ENCODE peak calls at places on chromosomes 13 and 19, in six cellular contexts. Z is transverse colon, V is cardiac muscle cell, R is tibial nerve, S is psoas muscle, O is endothelial cell of umbilical vein. T is an unnamed sample. For H3K36me3, the result is how much of the 10 kb centered on the place peaks cover.

GRCh38 chr13:106587787-106588186 is 19.9 kb upstream of the ARGLU1 start:
- DNase-seq in Z (no peak), V (no peak), R (no peak), S (no peak), O (no peak), T (no peak)

GRCh38 chr13:83881917-83882625 is at the start of gene SLITRK1:
- DNase-seq in Z (no peak), V (peak), R (peak), S (no peak), O (no peak), T (peak)

GRCh38 chr13:26323127-26323526 is 69.2 kb downstream of the CDK8 start:
- DNase-seq in Z (no peak), V (no peak), R (no peak), S (no peak), O (no peak), T (no peak)

GRCh38 chr13:98978280-98978679 is 416 bp upstream of the DOCK9 start:
- DNase-seq in Z (no peak), V (no peak), R (no peak), S (no peak), O (peak), T (no peak)

GRCh38 chr19:55590621-55591020 is 8.7 kb downstream of the FIZ1 start:
- DNase-seq in Z (no peak), V (no peak), R (no peak), S (peak), O (no peak), T (no peak)

GRCh38 chr13:48155850-48156249 is 60.9 kb upstream of the MED4 start:
- DNase-seq in Z (no peak), V (no peak), R (no peak), S (no peak), O (peak), T (no peak)

GRCh38 chr13:41268764-41269163 is 5.4 kb upstream of the MTRF1 start:
- DNase-seq in Z (no peak), V (peak), R (no peak), S (no peak), O (peak), T (no peak)

GRCh38 chr13:39362652-39363390 is 240.2 kb downstream of the LHFPL6 start:
- DNase-seq in Z (no peak), V (no peak), R (no peak), S (no peak), O (no peak), T (no peak)

GRCh38 chr19:1247747-1248453 is 483 bp upstream of the MIDN start:
- DNase-seq in Z (peak), V (no peak), R (no peak), S (peak), O (peak), T (peak)

GRCh38 chr19:38409631-38410133 is 6.8 kb downstream of the FAM98C start:
- DNase-seq in Z (no peak), V (no peak), R (no peak), S (no peak), O (no peak), T (no peak)

GRCh38 chr13:66491241-66491640 is 738.9 kb downstream of the PCDH9 start:
- DNase-seq in Z (no peak), V (peak), R (no peak), S (no peak), O (no peak), T (no peak)

GRCh38 chr19:1104452-1105216 is 840 bp downstream of the GPX4 start:
- DNase-seq in Z (peak), V (peak), R (peak), S (peak), O (peak), T (peak)

GRCh38 chr13:48731957-48732569 is 78.3 kb downstream of the CYSLTR2 start:
- DNase-seq in Z (peak), V (peak), R (peak), S (peak), O (peak), T (peak)

GRCh38 chr19:37692956-37693660 is 26.5 kb downstream of the ZNF607 start:
- DNase-seq in Z (no peak), V (no peak), R (no peak), S (no peak), O (no peak), T (no peak)

GRCh38 chr19:5536337-5536894 is 31.3 kb downstream of the TINCR start:
- DNase-seq in Z (no peak), V (peak), R (no peak), S (peak), O (no peak), T (peak)

DNA sequence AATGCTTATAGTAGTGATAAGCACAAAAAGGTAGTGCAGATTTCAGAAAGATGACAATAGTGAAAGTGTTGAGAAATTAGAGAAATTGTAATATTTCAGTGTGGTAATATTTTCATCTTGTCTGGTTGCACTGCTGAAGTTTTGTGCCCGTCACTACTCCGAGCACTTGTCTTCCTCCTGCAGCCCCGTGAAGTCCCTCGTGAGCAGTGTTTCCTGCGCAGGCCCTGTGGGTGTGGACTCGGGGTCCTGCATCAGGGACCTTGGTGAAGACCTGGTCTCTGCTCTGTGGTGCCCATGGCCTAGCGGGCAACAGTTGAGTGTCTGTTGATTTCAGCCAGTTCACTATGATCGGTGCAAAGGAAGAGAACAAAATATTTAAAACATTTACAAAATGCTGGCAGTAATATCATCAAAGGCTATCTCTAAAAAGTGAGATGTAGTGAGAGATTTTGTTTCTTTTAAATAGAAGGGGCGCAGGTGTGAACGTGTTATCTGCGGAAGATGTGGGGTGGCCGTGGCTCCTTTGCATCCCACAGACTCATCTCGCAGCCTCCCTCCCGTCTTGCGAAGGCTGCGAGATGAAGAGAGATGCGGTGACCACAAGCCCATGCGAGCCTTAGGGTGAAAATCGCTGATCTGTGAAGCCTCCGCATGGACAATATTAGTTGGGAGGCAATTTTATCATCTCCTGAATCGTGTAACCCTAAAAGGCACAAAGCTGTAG is 27.7 kb upstream of the DCUN1D2 start:
- DNase-seq in Z (no peak), V (no peak), R (no peak), S (no peak), O (no peak), T (no peak)
- H3K36me3 ChIP-seq in Z (under half), V (under half), R (half or more), S (half or more), O (under half), T (under half)

DNA sequence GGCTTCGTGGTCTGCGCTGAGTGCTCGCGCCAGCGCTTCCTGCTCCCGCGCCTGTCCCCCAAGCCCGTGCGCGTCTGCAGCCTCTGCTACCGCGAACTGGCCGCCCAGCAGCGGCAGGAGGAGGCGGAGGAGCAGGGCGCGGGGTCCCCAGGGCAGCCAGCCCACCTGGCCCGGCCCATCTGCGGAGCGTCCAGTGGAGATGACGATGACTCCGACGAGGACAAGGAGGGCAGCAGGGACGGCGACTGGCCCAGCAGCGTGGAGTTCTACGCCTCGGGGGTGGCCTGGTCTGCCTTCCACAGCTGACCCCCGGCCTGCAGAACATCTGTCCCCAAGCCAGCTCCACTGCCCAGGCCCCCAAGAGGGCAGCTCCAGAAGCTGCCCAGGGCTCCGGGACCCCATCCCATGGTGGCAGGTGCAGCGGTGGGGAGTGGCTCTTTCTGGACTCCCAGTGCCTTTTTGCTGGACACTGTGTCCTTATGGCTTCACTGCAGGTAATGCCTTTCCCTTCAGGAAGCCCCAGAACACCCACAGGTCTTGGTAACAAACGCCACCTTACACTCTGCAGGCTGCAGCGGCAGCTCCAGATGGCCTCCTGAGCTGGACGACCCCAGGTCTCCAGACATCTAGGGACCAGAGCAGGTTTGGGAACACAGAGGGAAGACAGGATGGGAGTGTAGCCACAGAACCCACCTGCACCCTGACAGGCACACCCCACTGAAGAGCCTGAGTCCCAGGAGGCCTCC is 9.3 kb downstream of the PLEKHF1 start:
- DNase-seq in Z (no peak), V (no peak), R (no peak), S (no peak), O (no peak), T (no peak)
- H3K36me3 ChIP-seq in Z (under half), V (under half), R (under half), S (under half), O (under half), T (under half)

DNA sequence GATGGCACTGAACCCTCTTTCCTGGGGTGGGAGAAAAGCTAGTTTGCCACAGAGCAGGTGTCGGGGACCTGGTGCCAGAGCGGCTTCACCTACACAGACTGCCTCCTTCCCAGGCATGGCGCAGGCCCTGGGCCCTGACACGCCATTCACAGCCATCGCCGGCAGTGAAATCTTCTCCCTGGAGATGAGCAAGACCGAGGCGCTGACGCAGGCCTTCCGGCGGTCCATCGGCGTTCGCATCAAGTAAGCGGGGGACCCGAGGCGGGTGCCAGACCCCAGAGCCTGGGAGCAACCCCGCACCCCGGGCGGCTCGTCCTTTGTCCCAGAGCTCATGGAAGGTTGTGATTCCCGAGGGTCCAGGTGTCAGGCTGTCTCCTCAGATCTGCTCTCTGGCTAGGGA is 10.0 kb downstream of the LHB start:
- DNase-seq in Z (no peak), V (no peak), R (no peak), S (no peak), O (no peak), T (no peak)
- H3K36me3 ChIP-seq in Z (under half), V (under half), R (half or more), S (half or more), O (under half), T (under half)

GRCh38 chr19:11008111-11008510 is 47.3 kb downstream of the SMARCA4 start:
- DNase-seq in Z (no peak), V (no peak), R (no peak), S (no peak), O (no peak), T (no peak)

GRCh38 chr19:11007376-11007775 is 46.5 kb downstream of the SMARCA4 start:
- DNase-seq in Z (no peak), V (no peak), R (no peak), S (no peak), O (no peak), T (no peak)

GRCh38 chr19:11013771-11014170 is 52.9 kb downstream of the SMARCA4 start:
- DNase-seq in Z (no peak), V (no peak), R (no peak), S (no peak), O (no peak), T (no peak)

GRCh38 chr19:11012507-11012906 is 51.7 kb downstream of the SMARCA4 start:
- DNase-seq in Z (no peak), V (no peak), R (no peak), S (no peak), O (no peak), T (no peak)

DNA sequence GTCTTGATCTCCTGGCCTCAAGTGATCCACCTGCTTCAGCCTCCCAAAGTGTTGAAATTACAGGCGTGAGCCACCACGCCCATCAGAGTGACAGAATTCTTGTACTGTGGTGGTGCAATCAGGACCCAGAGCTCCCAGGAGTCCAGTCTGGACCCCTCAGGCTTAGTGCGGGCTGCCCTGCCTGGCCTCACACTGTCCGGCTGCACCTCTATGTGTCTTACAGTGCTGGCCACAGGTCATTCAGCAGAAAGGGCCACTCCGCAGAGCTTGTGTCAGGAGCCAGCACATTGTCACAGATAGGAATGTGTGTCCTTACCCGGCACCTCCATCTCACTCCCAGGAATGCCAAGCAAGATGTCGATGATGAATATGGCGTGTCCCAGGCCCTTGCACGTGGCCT is 49.2 kb downstream of the SMARCA4 start:
- DNase-seq in Z (no peak), V (no peak), R (no peak), S (no peak), O (no peak), T (no peak)
- H3K36me3 ChIP-seq in Z (under half), V (half or more), R (half or more), S (half or more), O (under half), T (under half)

GRCh38 chr19:56622374-56622773 is 20.6 kb upstream of the SMIM17 start:
- DNase-seq in Z (no peak), V (no peak), R (no peak), S (no peak), O (no peak), T (no peak)
- H3K36me3 ChIP-seq in Z (under half), V (under half), R (half or more), S (under half), O (under half), T (under half)

GRCh38 chr19:16571689-16572331 is 405 bp downstream of the SLC35E1 start:
- DNase-seq in Z (peak), V (no peak), R (no peak), S (peak), O (peak), T (peak)

GRCh38 chr19:16572332-16573211 is at the start of gene SLC35E1:
- DNase-seq in Z (peak), V (peak), R (peak), S (peak), O (peak), T (peak)

GRCh38 chr19:16569609-16570320 is 2.5 kb downstream of the SLC35E1 start:
- DNase-seq in Z (no peak), V (no peak), R (no peak), S (no peak), O (no peak), T (no peak)

GRCh38 chr19:16573296-16573695 is 1.1 kb upstream of the SLC35E1 start:
- DNase-seq in Z (no peak), V (no peak), R (no peak), S (no peak), O (no peak), T (no peak)

DNA sequence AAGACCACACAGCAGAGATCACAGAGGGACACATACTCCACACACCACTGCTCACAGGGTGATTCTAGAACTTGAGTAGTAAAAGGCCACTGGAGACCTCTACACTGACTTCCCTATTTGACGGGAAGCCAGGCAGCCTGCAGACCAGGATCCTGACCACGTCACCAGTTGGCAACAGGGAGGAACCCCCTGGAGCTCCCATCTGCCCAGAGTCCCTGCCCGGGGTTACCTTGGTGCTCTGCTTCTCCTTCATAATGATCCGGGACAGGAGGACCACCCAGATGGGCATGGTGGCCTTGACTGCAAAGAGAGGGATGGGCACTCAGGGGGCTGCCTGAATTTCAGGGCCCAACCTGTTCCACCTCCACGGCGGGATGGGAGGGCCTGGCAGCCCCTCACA is 932 bp downstream of the SLC35E1 start:
- DNase-seq in Z (no peak), V (no peak), R (no peak), S (no peak), O (peak), T (no peak)
- H3K36me3 ChIP-seq in Z (under half), V (under half), R (half or more), S (half or more), O (under half), T (under half)

DNA sequence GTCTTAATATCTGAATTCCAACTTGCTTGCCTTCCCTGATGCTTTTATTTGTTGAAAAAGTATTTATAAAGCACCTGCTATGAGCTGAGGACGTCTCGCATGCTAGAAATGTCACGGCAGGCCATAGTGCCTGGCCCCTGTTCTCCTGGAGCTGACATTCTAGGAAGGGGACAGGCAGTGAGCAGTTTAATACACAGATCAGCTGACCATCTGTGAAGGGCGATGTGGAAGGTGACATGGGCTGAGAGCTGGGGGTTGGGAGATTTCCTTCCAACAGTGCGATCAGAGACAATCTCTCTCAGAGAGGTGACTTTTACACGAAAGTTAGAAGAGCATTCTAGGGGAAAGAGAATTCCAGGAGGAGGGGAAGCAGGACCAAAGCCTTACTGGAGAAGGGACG is 153.2 kb downstream of the ZNF536 start:
- DNase-seq in Z (no peak), V (peak), R (no peak), S (no peak), O (no peak), T (no peak)
- H3K36me3 ChIP-seq in Z (under half), V (under half), R (under half), S (under half), O (under half), T (under half)

GRCh38 chr19:16575282-16575681 is 3.1 kb upstream of the SLC35E1 start:
- DNase-seq in Z (no peak), V (no peak), R (no peak), S (no peak), O (no peak), T (no peak)
- H3K36me3 ChIP-seq in Z (under half), V (under half), R (half or more), S (half or more), O (under half), T (under half)

T was measured in hepatocyte.